ENCODE peak calls at places on chromosomes 1 and 21, in five cellular contexts. Q is fibroblast of gingiva, N is PC-3, O is fibroblast of the conjunctiva, G is fibroblast of mammary gland. A is an unnamed sample.

GRCh38 chr1:202193614-202194327 is at the start of gene LGR6:
- DNase-seq in O (no peak), G (no peak), Q (no peak), N (no peak), A (no peak)

GRCh38 chr1:114505148-114505561 is 5.8 kb downstream of the TRIM33 start:
- DNase-seq in G (no peak), N (peak), O (no peak), Q (no peak), A (no peak)

GRCh38 chr1:157961805-157962762 is 31.4 kb upstream of the KIRREL1 start:
- DNase-seq in O (no peak), Q (peak), G (peak), N (peak), A (peak)

GRCh38 chr21:45898028-45898350 is 83.6 kb upstream of the COL6A1 start:
- DNase-seq in G (no peak), N (no peak), O (no peak), Q (no peak), A (no peak)

GRCh38 chr1:197526736-197527371 is 248.4 kb downstream of the DENND1B start:
- DNase-seq in Q (peak), G (peak), N (peak), O (peak), A (no peak)

GRCh38 chr1:161020573-161021167 is at the start of gene F11R:
- DNase-seq in G (no peak), N (peak), O (no peak), Q (no peak), A (peak)

GRCh38 chr1:235866207-235866912 is at the start of gene LYST:
- DNase-seq in Q (peak), G (peak), N (peak), O (peak), A (peak)

GRCh38 chr1:153030895-153031294 is at the start of gene SPRR1B:
- DNase-seq in O (no peak), Q (no peak), N (peak), G (no peak), A (peak)

GRCh38 chr1:106846656-106847055 is 209.8 kb upstream of the PRMT6 start:
- DNase-seq in Q (no peak), G (no peak), N (no peak), O (no peak), A (no peak)

GRCh38 chr1:94383966-94384408 is 34.2 kb upstream of the ABCD3 start:
- DNase-seq in N (peak), Q (peak), O (no peak), G (peak), A (peak)

GRCh38 chr1:182811975-182812727 is 22.6 kb downstream of the NPL start:
- DNase-seq in G (no peak), Q (no peak), N (no peak), O (no peak), A (no peak)

GRCh38 chr1:66598670-66599069 is 64.7 kb downstream of the SGIP1 start:
- DNase-seq in Q (peak), G (peak), N (peak), O (peak), A (no peak)

GRCh38 chr1:2546515-2547209 is 9.5 kb upstream of the TNFRSF14 start:
- DNase-seq in O (peak), Q (peak), G (peak), N (peak), A (peak)

GRCh38 chr21:33684923-33685560 is 42.7 kb downstream of the ITSN1 start:
- DNase-seq in Q (no peak), G (no peak), O (no peak), N (no peak), A (no peak)

GRCh38 chr1:176961678-176962077 is 202.8 kb downstream of the ASTN1 start:
- DNase-seq in O (no peak), Q (no peak), G (no peak), N (no peak), A (no peak)

GRCh38 chr1:87794788-87795614 is 466.3 kb downstream of the LMO4 start:
- DNase-seq in O (no peak), N (peak), G (peak), Q (peak), A (peak)

GRCh38 chr1:202964755-202965440 is 2.2 kb downstream of the CYB5R1 start:
- DNase-seq in O (no peak), G (no peak), N (no peak), Q (peak), A (no peak)

GRCh38 chr1:183733610-183734219 is 71.2 kb upstream of the RGL1 start:
- DNase-seq in G (no peak), N (no peak), Q (no peak), O (no peak), A (no peak)

GRCh38 chr1:77516106-77516505 is 166.4 kb downstream of the ZZZ3 start:
- DNase-seq in O (no peak), Q (no peak), N (no peak), G (no peak), A (no peak)

GRCh38 chr1:170149241-170149640 is 3.5 kb downstream of the NTMT2 start:
- DNase-seq in Q (no peak), O (no peak), N (no peak), G (peak), A (no peak)

GRCh38 chr1:36351222-36351977 is 28.0 kb upstream of the EVA1B start:
- DNase-seq in O (peak), Q (peak), G (peak), N (peak), A (peak)

GRCh38 chr1:2455757-2456156 is 20.3 kb upstream of the PLCH2 start:
- DNase-seq in N (peak), O (no peak), G (peak), Q (peak), A (no peak)

GRCh38 chr1:235416662-235417049 is 49.4 kb downstream of the TBCE start:
- DNase-seq in N (peak), Q (peak), G (peak), O (no peak), A (no peak)

GRCh38 chr1:2406451-2407041 is 5.8 kb downstream of the PEX10 start:
- DNase-seq in N (no peak), O (no peak), Q (no peak), G (no peak), A (no peak)

GRCh38 chr1:57404914-57405313 is 18.9 kb downstream of the DAB1 start:
- DNase-seq in G (no peak), Q (no peak), N (no peak), O (no peak), A (no peak)

GRCh38 chr21:45935628-45936027 is 45.9 kb upstream of the COL6A1 start:
- DNase-seq in O (no peak), N (no peak), G (peak), Q (peak), A (no peak)

GRCh38 chr1:185170291-185170848 is 13.4 kb downstream of the SWT1 start:
- DNase-seq in G (peak), O (peak), N (peak), Q (peak), A (peak)